ENCODE peak calls at places on chromosomes 13 and 19, in seven cellular contexts. K is mesendoderm, Q is OCI-LY7, J is SK-N-SH, B is AG04450, G is esophagus squamous epithelium, O is cardiac muscle cell. C is an unnamed sample.

GRCh38 chr19:42272535-42272897 is 3.5 kb downstream of the CIC start:
- DNase-seq in J (no peak), K (no peak), O (no peak), Q (no peak), G (no peak), B (no peak), C (no peak)

GRCh38 chr19:15623711-15624318 is 8.8 kb downstream of the CYP4F8 start:
- DNase-seq in B (no peak), Q (no peak), J (no peak), K (peak; percentile 2), O (no peak), G (no peak), C (no peak)

GRCh38 chr13:76799696-76800095 is 86.5 kb downstream of the KCTD12 start:
- DNase-seq in G (no peak), Q (no peak), J (no peak), B (no peak), O (no peak), K (peak; percentile 20), C (no peak)

GRCh38 chr13:95641961-95642621 is 2.4 kb downstream of the DZIP1 start:
- DNase-seq in G (no peak), O (peak; percentile 32), B (no peak), K (peak; percentile 57), Q (no peak), J (peak; percentile 77), C (no peak)

GRCh38 chr19:46958542-46958941 is 61.1 kb upstream of the NPAS1 start:
- DNase-seq in Q (no peak), K (peak; percentile 29), O (no peak), G (no peak), B (no peak), J (peak; percentile 67), C (peak; percentile 22)

GRCh38 chr13:67119481-67119883 is 110.7 kb downstream of the PCDH9 start:
- DNase-seq in O (no peak), B (peak; percentile 84), Q (no peak), G (no peak), K (no peak), J (no peak), C (no peak)

GRCh38 chr13:51998723-51999471 is 12.4 kb downstream of the ATP7B start:
- DNase-seq in Q (no peak), B (no peak), K (peak; percentile 60), G (no peak), O (peak; percentile 37), J (no peak), C (no peak)

GRCh38 chr13:51230473-51231105 is 8.4 kb downstream of the FAM124A start:
- DNase-seq in K (no peak), J (no peak), G (no peak), O (peak; percentile 38), B (no peak), Q (no peak), C (no peak)

GRCh38 chr13:99220199-99220931 is 19.7 kb downstream of the UBAC2 start:
- DNase-seq in O (no peak), G (no peak), J (no peak), Q (no peak), K (no peak), B (no peak), C (no peak)

GRCh38 chr13:106109391-106109791 is 426.1 kb downstream of the EFNB2 start:
- DNase-seq in B (no peak), K (no peak), G (no peak), J (no peak), O (no peak), Q (no peak), C (no peak)

GRCh38 chr13:80469105-80469840 is 128.3 kb upstream of the SPRY2 start:
- DNase-seq in O (no peak), G (no peak), J (no peak), K (no peak), Q (no peak), B (no peak), C (peak; percentile 66)
- H3K27ac ChIP-seq in O (no peak overlapping the region), G (peak overlapping the region; percentile 91), J (peak overlapping the region; percentile 81), K (no peak overlapping the region), Q (no peak overlapping the region), B (no peak overlapping the region), C (peak overlapping the region; percentile 51)

GRCh38 chr13:41589434-41589833 is 132.1 kb downstream of the RGCC start:
- DNase-seq in J (no peak), G (no peak), O (no peak), K (no peak), Q (no peak), B (no peak), C (no peak)
- H3K27ac ChIP-seq in J (no peak overlapping the region), G (no peak overlapping the region), O (no peak overlapping the region), K (no peak overlapping the region), Q (peak overlapping the region; percentile 85), B (peak overlapping the region; percentile 42), C (no peak overlapping the region)

GRCh38 chr19:45711851-45712698 is 18.6 kb downstream of the FBXO46 start:
- DNase-seq in B (no peak), K (no peak), Q (no peak), J (no peak), G (no peak), O (no peak), C (no peak)
- H3K27ac ChIP-seq in B (no peak overlapping the region), K (no peak overlapping the region), Q (no peak overlapping the region), J (no peak overlapping the region), G (no peak overlapping the region), O (peak overlapping the region; percentile 19), C (no peak overlapping the region)

DNA sequence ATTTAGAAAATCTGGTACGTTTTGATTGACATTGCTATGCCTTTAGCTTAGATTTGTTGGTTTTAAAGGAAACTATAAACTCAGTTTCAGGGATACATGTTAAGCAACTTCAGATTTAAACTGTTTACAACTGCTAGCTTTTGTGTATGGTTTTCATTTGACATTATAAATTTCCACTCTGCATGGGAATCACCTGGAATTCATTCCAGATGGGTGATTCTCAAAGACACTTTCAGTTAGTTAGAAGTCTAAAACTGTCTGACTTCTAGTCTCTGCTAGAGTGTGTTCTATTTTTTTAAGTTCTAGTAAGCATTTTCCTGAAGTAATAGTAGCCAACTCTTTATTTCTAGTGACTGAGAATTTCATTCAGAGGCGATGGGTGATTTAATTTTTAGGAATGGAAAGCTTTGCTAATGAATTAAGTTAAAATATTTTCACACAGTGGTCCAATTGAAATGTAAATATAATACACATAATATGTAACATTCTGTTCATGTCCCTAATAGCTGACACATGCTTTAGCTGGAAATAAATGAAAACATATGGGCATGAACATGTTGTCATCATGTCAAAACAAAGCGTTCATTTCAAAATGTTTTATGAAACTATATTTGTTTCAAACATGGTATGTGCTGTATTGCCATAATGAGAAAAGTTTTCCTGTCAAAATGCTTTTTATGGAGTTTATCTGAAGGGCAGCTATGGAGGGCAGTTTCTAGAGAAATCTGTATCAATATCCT is 58.3 kb upstream of the CSNK1A1L start:
- DNase-seq in Q (no peak), J (no peak), O (no peak), G (no peak), K (no peak), B (no peak), C (no peak)
- H3K27ac ChIP-seq in Q (no peak overlapping the region), J (no peak overlapping the region), O (no peak overlapping the region), G (no peak overlapping the region), K (no peak overlapping the region), B (no peak overlapping the region), C (no peak overlapping the region)

DNA sequence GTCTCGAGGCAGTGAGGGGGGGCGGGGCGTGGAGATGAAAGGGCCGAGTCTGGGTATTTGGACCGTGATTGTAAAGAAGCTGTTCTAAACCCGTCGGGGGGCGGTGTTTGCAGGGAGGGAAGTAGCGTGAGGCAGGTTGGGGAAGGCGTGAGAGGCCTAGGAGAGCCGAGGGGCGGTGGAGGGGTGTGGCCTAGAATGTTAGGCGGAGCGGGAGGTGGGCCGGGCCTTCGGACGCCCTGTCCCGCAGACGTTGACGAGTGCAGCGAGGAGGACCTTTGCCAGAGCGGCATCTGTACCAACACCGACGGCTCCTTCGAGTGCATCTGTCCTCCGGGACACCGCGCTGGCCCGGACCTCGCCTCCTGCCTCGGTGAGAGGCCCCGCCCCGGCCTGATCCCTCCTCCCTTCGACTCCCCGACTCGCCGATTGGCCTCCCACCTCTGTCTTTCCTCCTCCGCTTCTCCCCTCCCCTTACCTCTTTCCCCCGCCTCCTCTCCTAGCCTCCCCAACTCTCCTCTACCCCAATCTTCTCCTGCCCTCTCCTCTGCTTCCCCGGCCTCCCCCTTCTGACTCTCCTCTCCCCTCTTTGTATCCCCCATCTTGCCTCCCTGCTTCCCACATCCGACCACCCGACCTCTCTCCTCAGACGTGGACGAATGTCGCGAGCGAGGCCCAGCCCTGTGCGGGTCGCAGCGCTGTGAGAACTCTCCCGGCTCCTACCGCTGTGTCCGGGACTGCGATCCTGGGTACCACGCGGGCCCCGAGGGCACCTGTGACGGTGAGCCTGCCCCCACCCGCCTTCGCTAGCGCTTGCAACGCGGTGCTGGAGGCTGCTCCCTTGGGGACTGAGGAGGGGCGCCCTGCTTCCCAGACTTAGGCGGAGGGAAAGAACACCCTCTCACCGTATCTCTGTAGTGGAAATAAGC is 12.8 kb downstream of the LTBP4 start:
- DNase-seq in K (peak; percentile 96), O (peak; percentile 80), Q (peak; percentile 91), G (peak; percentile 48), B (peak; percentile 67), J (no peak), C (peak; percentile 32)
- H3K27ac ChIP-seq in K (peak overlapping the region; percentile 77), O (peak overlapping the region; percentile 33), Q (peak overlapping the region; percentile 70), G (peak overlapping the region; percentile 90), B (peak overlapping the region; percentile 95), J (no peak overlapping the region), C (no peak overlapping the region)

DNA sequence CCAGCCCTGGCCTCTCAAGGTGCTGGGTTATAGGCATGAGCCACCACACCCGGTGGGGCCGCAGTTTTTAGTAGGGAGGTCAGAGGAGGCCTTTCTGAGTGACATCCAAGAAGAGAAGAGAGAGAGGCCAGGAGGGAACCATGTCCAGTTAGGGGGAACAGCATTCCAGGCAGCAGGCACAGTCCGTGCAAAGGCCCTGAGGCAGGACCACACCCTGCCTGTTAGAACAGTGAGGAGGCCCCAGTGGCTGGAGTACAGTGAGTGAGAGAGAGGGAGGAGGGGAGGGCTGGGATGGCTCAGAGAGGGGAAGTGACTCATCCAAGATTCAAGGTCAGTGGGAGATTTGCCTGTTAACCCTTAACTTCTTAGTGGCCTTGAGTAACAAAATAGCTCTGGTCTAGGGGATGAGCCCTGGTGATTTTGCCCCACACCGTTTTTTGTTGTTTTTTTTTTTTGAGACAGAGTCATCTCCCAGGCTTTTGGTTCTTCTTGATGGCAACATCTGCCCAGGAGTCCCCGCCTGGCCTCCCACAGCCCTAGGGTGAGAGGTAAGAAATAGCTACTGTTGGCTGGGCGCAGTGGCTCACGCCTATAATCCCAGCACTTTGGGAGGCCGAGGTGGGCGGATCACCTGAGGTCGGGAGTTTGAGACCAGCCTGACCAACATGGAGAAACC is 2.7 kb upstream of the PLIN3 start:
- DNase-seq in K (peak; percentile 93), B (peak; percentile 66), G (no peak), O (no peak), J (no peak), Q (no peak), C (peak; percentile 91)
- H3K27ac ChIP-seq in K (no peak overlapping the region), B (peak overlapping the region; percentile 70), G (peak overlapping the region; percentile 47), O (no peak overlapping the region), J (no peak overlapping the region), Q (no peak overlapping the region), C (peak overlapping the region; percentile 45)

C was measured in HL-60.